ENCODE peak calls at places on chromosomes 11 and 22, in eight cellular contexts. G is psoas muscle, F is mucosa of descending colon, Z is HFF-Myc, L is heart right ventricle, K is B cell, C is lower lobe of right lung, D is GM13977. W is an unnamed sample.
A peak's percentile ranks its signal among the peaks of the same experiment; 100 is the strongest.

GRCh38 chr11:17498058-17498457 is 21.4 kb upstream of the ABCC8 start:
- DNase-seq in G (no peak), C (no peak), K (no peak), F (no peak), L (no peak), Z (no peak), D (no peak), W (no peak)

GRCh38 chr11:128690746-128691091 is 3.2 kb upstream of the FLI1 start:
- DNase-seq in Z (no peak), F (no peak), C (peak; percentile 51), K (peak; percentile 12), L (peak; percentile 21), D (no peak), G (no peak), W (no peak)

GRCh38 chr11:67665537-67666302 is 8.7 kb downstream of the ALDH3B2 start:
- DNase-seq in L (no peak), F (no peak), Z (no peak), G (no peak), K (peak; percentile 36), D (peak; percentile 45), C (no peak), W (no peak)

GRCh38 chr22:43998865-43999264 is 25.2 kb upstream of the PARVB start:
- DNase-seq in Z (no peak), K (no peak), D (no peak), G (peak; percentile 26), F (no peak), C (peak; percentile 6), L (no peak), W (no peak)

GRCh38 chr11:61919841-61920631 is 2.7 kb upstream of the RAB3IL1 start:
- DNase-seq in D (peak; percentile 17), F (peak; percentile 50), Z (no peak), C (no peak), L (no peak), K (peak; percentile 27), G (no peak), W (peak; percentile 13)

GRCh38 chr22:27786253-27786898 is 15.2 kb downstream of the MN1 start:
- DNase-seq in K (no peak), Z (no peak), C (no peak), L (no peak), D (no peak), F (no peak), G (no peak), W (no peak)

GRCh38 chr22:27318516-27318915 is 483.0 kb downstream of the MN1 start:
- DNase-seq in G (no peak), L (no peak), C (no peak), D (no peak), F (no peak), K (no peak), Z (peak; percentile 12), W (no peak)

GRCh38 chr11:69636870-69637600 is 3.9 kb upstream of the CCND1 start:
- DNase-seq in F (peak; percentile 46), C (no peak), Z (no peak), L (no peak), G (no peak), D (peak; percentile 35), K (no peak), W (no peak)

GRCh38 chr11:104852811-104853210 is 45.4 kb downstream of the CASP12 start:
- DNase-seq in L (no peak), C (no peak), Z (peak; percentile 15), G (no peak), K (no peak), F (no peak), D (no peak), W (no peak)

GRCh38 chr11:117418685-117419084 is 91.0 kb downstream of the CEP164 start:
- DNase-seq in F (no peak), Z (no peak), C (no peak), D (no peak), L (no peak), K (no peak), G (no peak), W (no peak)

GRCh38 chr22:49914256-49914655 is 4.0 kb downstream of the ALG12 start:
- DNase-seq in L (no peak), C (peak; percentile 37), Z (no peak), F (peak; percentile 45), D (no peak), G (no peak), K (peak; percentile 3), W (no peak)

GRCh38 chr11:124670732-124671131 is 2.8 kb downstream of the SIAE start:
- DNase-seq in G (no peak), Z (no peak), C (no peak), F (no peak), L (no peak), K (peak; percentile 49), D (no peak), W (no peak)

GRCh38 chr11:1839924-1840779 is 1.4 kb downstream of the TNNI2 start:
- DNase-seq in C (peak; percentile 89), L (peak; percentile 48), G (peak; percentile 58), K (peak; percentile 94), Z (no peak), F (peak; percentile 84), D (peak; percentile 83), W (peak; percentile 20)

GRCh38 chr11:75031771-75032549 is 43.2 kb downstream of the NEU3 start:
- DNase-seq in G (peak; percentile 76), K (peak; percentile 34), L (peak; percentile 74), Z (peak; percentile 32), F (peak; percentile 63), D (peak; percentile 57), C (peak; percentile 77), W (peak; percentile 90)

GRCh38 chr22:47899894-47900293 is 1137.4 kb downstream of the TBC1D22A start:
- DNase-seq in Z (no peak), D (no peak), L (no peak), F (no peak), C (no peak), G (no peak), K (no peak), W (no peak)

GRCh38 chr11:108787105-108787504 is 122.2 kb downstream of the DDX10 start:
- DNase-seq in K (no peak), L (no peak), D (no peak), Z (no peak), C (no peak), G (no peak), F (no peak), W (no peak)

GRCh38 chr22:29517215-29517908 is 36.2 kb downstream of the THOC5 start:
- DNase-seq in L (no peak), Z (no peak), F (no peak), G (no peak), C (no peak), D (no peak), K (no peak), W (no peak)

GRCh38 chr11:62994775-62995174 is 10.0 kb upstream of the SLC22A6 start:
- DNase-seq in K (no peak), C (no peak), D (no peak), G (no peak), L (no peak), F (no peak), Z (no peak), W (no peak)

GRCh38 chr11:130204703-130205095 is 45.1 kb downstream of the ST14 start:
- DNase-seq in C (peak; percentile 22), F (no peak), Z (no peak), K (no peak), L (no peak), G (no peak), D (no peak), W (no peak)

GRCh38 chr11:102061276-102061675 is 14.0 kb downstream of the CFAP300 start:
- DNase-seq in K (no peak), F (no peak), C (no peak), G (no peak), L (no peak), Z (no peak), D (no peak), W (no peak)
- TF ChIP-seq CTCF in K (no peak), F (no peak), C (peak; percentile 32), G (peak; percentile 36), L (peak; percentile 29), Z (peak; percentile 14), D (no peak), W (no peak)

GRCh38 chr11:44128729-44129128 is 33.3 kb downstream of the EXT2 start:
- DNase-seq in G (no peak), L (no peak), D (no peak), F (no peak), K (no peak), Z (no peak), C (no peak), W (no peak)

GRCh38 chr11:44134625-44135024 is 39.1 kb downstream of the EXT2 start:
- DNase-seq in Z (no peak), C (no peak), F (no peak), K (no peak), D (no peak), G (no peak), L (no peak), W (no peak)

GRCh38 chr11:44130751-44131150 is 35.3 kb downstream of the EXT2 start:
- DNase-seq in K (no peak), C (no peak), F (no peak), D (no peak), G (no peak), L (no peak), Z (no peak), W (no peak)

GRCh38 chr11:44136176-44136945 is 40.9 kb downstream of the EXT2 start:
- DNase-seq in F (no peak), K (no peak), Z (no peak), G (no peak), D (no peak), L (no peak), C (no peak), W (no peak)

GRCh38 chr11:44133335-44133946 is 38.0 kb downstream of the EXT2 start:
- DNase-seq in K (no peak), D (peak; percentile 22), Z (no peak), L (no peak), C (no peak), G (no peak), F (no peak), W (no peak)
- TF ChIP-seq CTCF in K (peak; percentile 27), D (peak; percentile 68), Z (peak; percentile 66), L (peak; percentile 63), C (peak; percentile 46), G (peak; percentile 65), F (peak; percentile 11), W (peak; percentile 68)

DNA sequence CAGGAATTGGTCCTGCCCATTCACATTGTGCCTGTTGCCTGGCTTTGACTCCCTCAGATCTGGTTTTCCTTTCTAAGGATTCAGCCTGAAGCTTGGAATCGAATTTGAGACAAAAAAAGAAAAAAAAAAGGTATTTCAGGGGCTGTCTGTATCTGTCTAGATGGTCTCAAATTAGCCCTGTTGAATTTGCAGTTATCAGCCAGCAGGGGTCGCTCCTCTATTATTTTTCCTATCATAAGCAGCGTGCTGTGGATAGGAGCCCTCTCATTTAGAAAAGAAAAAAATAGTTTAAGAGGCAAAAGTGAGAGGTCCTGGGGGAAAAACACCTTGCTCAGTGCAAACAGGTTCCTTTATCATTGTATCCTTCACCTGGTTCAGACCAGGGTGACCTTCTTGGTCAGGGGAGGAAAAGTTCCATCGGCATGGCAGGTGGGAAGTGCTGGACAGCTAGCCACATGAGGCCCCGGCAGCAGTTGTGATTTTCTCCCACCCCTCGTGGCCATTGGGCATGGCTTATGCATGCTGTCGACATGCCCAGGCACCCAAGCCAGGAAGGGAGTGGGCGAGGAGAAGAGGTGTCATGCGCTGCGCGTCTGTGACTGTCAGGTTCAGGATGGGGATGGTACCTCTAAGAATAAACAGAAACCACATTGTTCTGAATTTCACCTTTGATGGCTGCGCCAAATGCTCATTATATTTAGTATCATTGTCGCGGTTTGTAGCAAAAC is 13.1 kb downstream of the OR5AK2 start:
- DNase-seq in C (no peak), F (no peak), L (no peak), G (no peak), Z (no peak), D (no peak), K (no peak), W (no peak)
- TF ChIP-seq CTCF in C (no peak), F (no peak), L (no peak), G (no peak), Z (peak; percentile 35), D (no peak), K (peak; percentile 12), W (peak; percentile 49)

GRCh38 chr22:19943665-19944026 is 2.0 kb upstream of the TXNRD2 start:
- DNase-seq in C (peak; percentile 48), F (peak; percentile 47), G (no peak), D (no peak), Z (peak; percentile 72), L (no peak), K (no peak), W (no peak)
- TF ChIP-seq CTCF in C (no peak), F (no peak), G (peak; percentile 6), D (no peak), Z (no peak), L (no peak), K (no peak), W (no peak)